ENCODE peak calls at places on chromosome 12, in seven cellular contexts. One of them, this sample, is unnamed.

GRCh38 chr12:79422060-79422812 is 268.5 kb downstream of the PAWR start:
- DNase-seq in fibroblast of the aortic adventitia: no peak
- DNase-seq in coronary artery: no peak
- DNase-seq in brain microvascular endothelial cell: no peak
- DNase-seq in uterus: no peak
- DNase-seq in HepG2: peak
- DNase-seq in WTC11: no peak
- DNase-seq in this sample: no peak

GRCh38 chr12:68240975-68241374 is 12.4 kb downstream of the IL22 start:
- DNase-seq in fibroblast of the aortic adventitia: peak
- DNase-seq in uterus: peak
- DNase-seq in WTC11: no peak
- DNase-seq in HepG2: no peak
- DNase-seq in coronary artery: no peak
- DNase-seq in brain microvascular endothelial cell: peak
- DNase-seq in this sample: no peak

GRCh38 chr12:3698218-3698974 is 54.5 kb downstream of the CRACR2A start:
- DNase-seq in HepG2: no peak
- DNase-seq in coronary artery: no peak
- DNase-seq in brain microvascular endothelial cell: peak
- DNase-seq in WTC11: no peak
- DNase-seq in uterus: no peak
- DNase-seq in fibroblast of the aortic adventitia: peak
- DNase-seq in this sample: no peak

GRCh38 chr12:94615284-94616216 is 34.8 kb downstream of the TMCC3 start:
- DNase-seq in fibroblast of the aortic adventitia: peak
- DNase-seq in HepG2: peak
- DNase-seq in uterus: no peak
- DNase-seq in WTC11: no peak
- DNase-seq in coronary artery: no peak
- DNase-seq in brain microvascular endothelial cell: peak
- DNase-seq in this sample: no peak

GRCh38 chr12:99386907-99387306 is 260.6 kb upstream of the GARIN6 start:
- DNase-seq in HepG2: peak
- DNase-seq in WTC11: no peak
- DNase-seq in fibroblast of the aortic adventitia: peak
- DNase-seq in uterus: no peak
- DNase-seq in brain microvascular endothelial cell: peak
- DNase-seq in coronary artery: no peak
- DNase-seq in this sample: no peak

GRCh38 chr12:12546314-12546772 is 16.3 kb downstream of the DUSP16 start:
- DNase-seq in WTC11: no peak
- DNase-seq in brain microvascular endothelial cell: no peak
- DNase-seq in fibroblast of the aortic adventitia: no peak
- DNase-seq in uterus: no peak
- DNase-seq in HepG2: peak
- DNase-seq in coronary artery: no peak
- DNase-seq in this sample: no peak

GRCh38 chr12:121791671-121792496 is 1.6 kb downstream of the RHOF start:
- DNase-seq in WTC11: no peak
- DNase-seq in uterus: no peak
- DNase-seq in brain microvascular endothelial cell: no peak
- DNase-seq in fibroblast of the aortic adventitia: no peak
- DNase-seq in HepG2: peak
- DNase-seq in coronary artery: no peak
- DNase-seq in this sample: no peak

GRCh38 chr12:6345319-6346071 is 3.6 kb upstream of the TNFRSF1A start:
- DNase-seq in coronary artery: peak
- DNase-seq in uterus: peak
- DNase-seq in WTC11: no peak
- DNase-seq in brain microvascular endothelial cell: peak
- DNase-seq in HepG2: peak
- DNase-seq in fibroblast of the aortic adventitia: peak
- DNase-seq in this sample: no peak

GRCh38 chr12:52211716-52212585 is 20.1 kb upstream of the KRT80 start:
- DNase-seq in WTC11: peak
- DNase-seq in brain microvascular endothelial cell: no peak
- DNase-seq in fibroblast of the aortic adventitia: no peak
- DNase-seq in HepG2: no peak
- DNase-seq in uterus: no peak
- DNase-seq in coronary artery: no peak
- DNase-seq in this sample: no peak

GRCh38 chr12:28171356-28172060 is 18.7 kb upstream of the CCDC91 start:
- DNase-seq in uterus: no peak
- DNase-seq in WTC11: no peak
- DNase-seq in HepG2: no peak
- DNase-seq in coronary artery: no peak
- DNase-seq in fibroblast of the aortic adventitia: peak
- DNase-seq in brain microvascular endothelial cell: no peak
- DNase-seq in this sample: no peak

GRCh38 chr12:56601503-56601902 is 28.6 kb downstream of the BAZ2A start:
- DNase-seq in coronary artery: no peak
- DNase-seq in fibroblast of the aortic adventitia: no peak
- DNase-seq in uterus: no peak
- DNase-seq in WTC11: peak
- DNase-seq in HepG2: no peak
- DNase-seq in brain microvascular endothelial cell: peak
- DNase-seq in this sample: no peak
- TF ChIP-seq CTCF in coronary artery: no peak
- TF ChIP-seq CTCF in fibroblast of the aortic adventitia: no peak
- TF ChIP-seq CTCF in uterus: no peak
- TF ChIP-seq CTCF in WTC11: no peak
- TF ChIP-seq CTCF in HepG2: peak
- TF ChIP-seq CTCF in brain microvascular endothelial cell: peak
- TF ChIP-seq CTCF in this sample: no peak

GRCh38 chr12:54300732-54301427 is at the start of gene NFE2:
- DNase-seq in coronary artery: no peak
- DNase-seq in WTC11: peak
- DNase-seq in HepG2: peak
- DNase-seq in brain microvascular endothelial cell: peak
- DNase-seq in fibroblast of the aortic adventitia: peak
- DNase-seq in uterus: no peak
- DNase-seq in this sample: peak
- TF ChIP-seq CTCF in coronary artery: no peak
- TF ChIP-seq CTCF in WTC11: no peak
- TF ChIP-seq CTCF in HepG2: no peak
- TF ChIP-seq CTCF in brain microvascular endothelial cell: no peak
- TF ChIP-seq CTCF in fibroblast of the aortic adventitia: peak
- TF ChIP-seq CTCF in uterus: no peak
- TF ChIP-seq CTCF in this sample: no peak

GRCh38 chr12:124390442-124391116 is 95.7 kb downstream of the RFLNA start:
- DNase-seq in coronary artery: peak
- DNase-seq in brain microvascular endothelial cell: peak
- DNase-seq in WTC11: no peak
- DNase-seq in HepG2: no peak
- DNase-seq in uterus: peak
- DNase-seq in fibroblast of the aortic adventitia: peak
- DNase-seq in this sample: no peak

GRCh38 chr12:124391340-124392261 is 96.7 kb downstream of the RFLNA start:
- DNase-seq in coronary artery: no peak
- DNase-seq in brain microvascular endothelial cell: peak
- DNase-seq in WTC11: no peak
- DNase-seq in fibroblast of the aortic adventitia: peak
- DNase-seq in HepG2: no peak
- DNase-seq in uterus: peak
- DNase-seq in this sample: no peak

GRCh38 chr12:124392991-124393790 is 98.3 kb downstream of the RFLNA start:
- DNase-seq in uterus: peak
- DNase-seq in HepG2: no peak
- DNase-seq in brain microvascular endothelial cell: peak
- DNase-seq in fibroblast of the aortic adventitia: peak
- DNase-seq in WTC11: no peak
- DNase-seq in coronary artery: peak
- DNase-seq in this sample: peak

GRCh38 chr12:124393831-124394230 is 98.9 kb downstream of the RFLNA start:
- DNase-seq in HepG2: no peak
- DNase-seq in fibroblast of the aortic adventitia: no peak
- DNase-seq in coronary artery: no peak
- DNase-seq in WTC11: no peak
- DNase-seq in brain microvascular endothelial cell: no peak
- DNase-seq in uterus: no peak
- DNase-seq in this sample: no peak

GRCh38 chr12:124392271-124392990 is 97.5 kb downstream of the RFLNA start:
- DNase-seq in WTC11: peak
- DNase-seq in coronary artery: no peak
- DNase-seq in fibroblast of the aortic adventitia: no peak
- DNase-seq in HepG2: no peak
- DNase-seq in uterus: peak
- DNase-seq in brain microvascular endothelial cell: peak
- DNase-seq in this sample: peak
- TF ChIP-seq CTCF in WTC11: no peak
- TF ChIP-seq CTCF in coronary artery: no peak
- TF ChIP-seq CTCF in fibroblast of the aortic adventitia: peak
- TF ChIP-seq CTCF in HepG2: peak
- TF ChIP-seq CTCF in uterus: no peak
- TF ChIP-seq CTCF in brain microvascular endothelial cell: peak
- TF ChIP-seq CTCF in this sample: peak

DNA sequence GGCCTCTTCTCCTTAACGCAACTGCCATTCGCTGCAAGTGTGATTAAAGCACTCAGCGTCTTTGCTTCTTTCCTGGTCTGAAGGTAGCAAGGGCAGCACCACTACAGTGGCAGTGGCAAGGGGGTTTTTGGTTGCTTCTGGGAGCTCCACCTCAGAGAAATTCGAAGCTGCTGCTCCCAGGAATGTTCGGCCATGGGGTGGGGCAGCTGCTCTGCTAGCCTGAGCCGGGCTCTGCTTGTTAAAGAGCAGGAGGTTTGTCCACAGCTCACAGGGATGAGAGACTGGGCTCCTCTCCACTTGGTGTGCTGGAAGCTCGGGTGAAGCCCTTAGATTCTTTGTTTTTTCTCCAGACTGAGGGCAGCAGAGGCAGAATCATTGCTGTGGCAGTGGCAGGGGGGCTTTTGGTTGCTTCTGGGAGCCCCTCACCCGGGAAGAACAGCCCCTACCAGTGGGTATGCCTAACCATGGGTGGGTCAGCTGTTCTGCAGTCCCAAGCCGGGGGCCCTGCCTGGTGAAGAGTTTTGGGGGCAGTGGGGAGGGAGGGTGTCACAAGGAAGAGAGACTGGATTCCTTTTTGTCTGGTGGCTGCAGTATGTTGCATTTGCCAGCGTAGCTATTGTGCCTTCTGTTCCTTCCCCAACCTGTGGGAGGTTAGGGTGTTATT is 340.2 kb downstream of the AEBP2 start:
- DNase-seq in WTC11: peak
- DNase-seq in coronary artery: no peak
- DNase-seq in HepG2: no peak
- DNase-seq in fibroblast of the aortic adventitia: peak
- DNase-seq in uterus: no peak
- DNase-seq in brain microvascular endothelial cell: no peak
- DNase-seq in this sample: no peak
- TF ChIP-seq CTCF in WTC11: no peak
- TF ChIP-seq CTCF in coronary artery: no peak
- TF ChIP-seq CTCF in HepG2: no peak
- TF ChIP-seq CTCF in fibroblast of the aortic adventitia: peak
- TF ChIP-seq CTCF in uterus: no peak
- TF ChIP-seq CTCF in brain microvascular endothelial cell: no peak
- TF ChIP-seq CTCF in this sample: peak

GRCh38 chr12:38847247-38847646 is 58.1 kb downstream of the CPNE8 start:
- DNase-seq in HepG2: no peak
- DNase-seq in fibroblast of the aortic adventitia: no peak
- DNase-seq in uterus: no peak
- DNase-seq in brain microvascular endothelial cell: no peak
- DNase-seq in WTC11: no peak
- DNase-seq in coronary artery: no peak
- DNase-seq in this sample: no peak

DNA sequence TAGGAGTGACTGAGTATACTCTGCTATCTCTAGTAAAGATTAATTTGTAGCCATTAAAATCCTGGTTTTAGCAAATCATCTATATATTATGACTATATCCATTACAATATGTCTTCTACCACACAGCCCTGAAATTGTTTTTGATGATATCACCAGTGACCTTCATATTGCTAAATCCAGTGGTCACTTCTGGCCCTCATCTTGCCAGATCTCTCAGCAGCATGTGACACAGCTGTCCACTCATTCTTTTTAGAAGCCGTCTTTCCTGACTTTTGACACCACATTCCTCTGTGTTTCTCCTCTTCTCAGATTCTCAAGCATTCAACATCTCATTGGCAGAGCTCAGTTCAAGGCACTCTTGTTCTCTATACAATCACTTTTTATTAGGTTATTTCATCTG is 54.9 kb downstream of the CPNE8 start:
- DNase-seq in brain microvascular endothelial cell: peak
- DNase-seq in uterus: no peak
- DNase-seq in fibroblast of the aortic adventitia: peak
- DNase-seq in coronary artery: no peak
- DNase-seq in HepG2: no peak
- DNase-seq in WTC11: no peak
- DNase-seq in this sample: no peak
- TF ChIP-seq CTCF in brain microvascular endothelial cell: no peak
- TF ChIP-seq CTCF in uterus: no peak
- TF ChIP-seq CTCF in fibroblast of the aortic adventitia: no peak
- TF ChIP-seq CTCF in coronary artery: no peak
- TF ChIP-seq CTCF in HepG2: no peak
- TF ChIP-seq CTCF in WTC11: no peak
- TF ChIP-seq CTCF in this sample: no peak

GRCh38 chr12:25278274-25278673 is 27.5 kb upstream of the KRAS start:
- DNase-seq in brain microvascular endothelial cell: no peak
- DNase-seq in fibroblast of the aortic adventitia: no peak
- DNase-seq in HepG2: no peak
- DNase-seq in coronary artery: no peak
- DNase-seq in uterus: no peak
- DNase-seq in WTC11: no peak
- DNase-seq in this sample: no peak
- TF ChIP-seq CTCF in brain microvascular endothelial cell: no peak
- TF ChIP-seq CTCF in fibroblast of the aortic adventitia: no peak
- TF ChIP-seq CTCF in HepG2: no peak
- TF ChIP-seq CTCF in coronary artery: no peak
- TF ChIP-seq CTCF in uterus: no peak
- TF ChIP-seq CTCF in WTC11: no peak
- TF ChIP-seq CTCF in this sample: no peak